ENCODE peak calls at places on chromosomes 16 and 17, in ten cellular contexts. I is heart left ventricle, Y is OCI-LY7, F is Peyer's patch, N is HL-60, X is tibial nerve, B is H9, W is H1, L is prostate gland, A is RWPE1. D is an unnamed sample.

GRCh38 chr17:55883112-55883511 is 132.3 kb downstream of the PCTP start:
- DNase-seq in B (peak; percentile 43), L (no peak), I (no peak), F (no peak), N (no peak), X (no peak), A (no peak), W (no peak), Y (no peak), D (no peak)

GRCh38 chr16:22624038-22624656 is 113.5 kb downstream of the NPIPB5 start:
- DNase-seq in L (no peak), B (no peak), X (no peak), W (peak; percentile 43), Y (no peak), F (no peak), I (no peak), A (no peak), N (no peak), D (no peak)

GRCh38 chr17:81511800-81512559 is 619 bp downstream of the ACTG1 start:
- DNase-seq in A (no peak), F (peak; percentile 63), W (no peak), X (no peak), I (peak; percentile 61), Y (peak; percentile 52), B (peak; percentile 27), L (no peak), N (no peak), D (no peak)

GRCh38 chr16:26985100-26986065 is 81.3 kb upstream of the C16orf82 start:
- DNase-seq in X (no peak), N (no peak), F (no peak), Y (no peak), L (no peak), A (no peak), I (no peak), B (peak; percentile 47), W (peak; percentile 64), D (no peak)

GRCh38 chr16:15055141-15056053 is 477 bp downstream of the NTAN1 start:
- DNase-seq in F (no peak), I (peak; percentile 71), A (peak; percentile 14), W (peak; percentile 85), X (no peak), N (peak; percentile 51), B (no peak), Y (peak; percentile 86), L (no peak), D (peak; percentile 79)

GRCh38 chr17:73623247-73623646 is 21.0 kb downstream of the SDK2 start:
- DNase-seq in I (no peak), F (no peak), B (no peak), A (no peak), L (no peak), N (no peak), Y (no peak), W (no peak), X (no peak), D (no peak)

GRCh38 chr16:82481455-82481854 is 145.3 kb upstream of the CDH13 start:
- DNase-seq in W (no peak), B (no peak), I (no peak), L (no peak), F (no peak), X (no peak), N (no peak), A (no peak), Y (no peak), D (no peak)

GRCh38 chr17:13182450-13182849 is 164.6 kb upstream of the ELAC2 start:
- DNase-seq in I (no peak), N (no peak), F (no peak), A (no peak), X (no peak), Y (no peak), L (no peak), B (no peak), W (no peak), D (no peak)

GRCh38 chr17:31413081-31413799 is 21.8 kb downstream of the RAB11FIP4 start:
- DNase-seq in Y (no peak), L (no peak), X (no peak), A (no peak), N (no peak), F (no peak), I (no peak), W (no peak), B (peak; percentile 31), D (no peak)

GRCh38 chr17:7101531-7101930 is 13.1 kb downstream of the ASGR2 start:
- DNase-seq in A (no peak), Y (no peak), F (no peak), X (no peak), L (no peak), B (no peak), W (no peak), I (no peak), N (no peak), D (no peak)

DNA sequence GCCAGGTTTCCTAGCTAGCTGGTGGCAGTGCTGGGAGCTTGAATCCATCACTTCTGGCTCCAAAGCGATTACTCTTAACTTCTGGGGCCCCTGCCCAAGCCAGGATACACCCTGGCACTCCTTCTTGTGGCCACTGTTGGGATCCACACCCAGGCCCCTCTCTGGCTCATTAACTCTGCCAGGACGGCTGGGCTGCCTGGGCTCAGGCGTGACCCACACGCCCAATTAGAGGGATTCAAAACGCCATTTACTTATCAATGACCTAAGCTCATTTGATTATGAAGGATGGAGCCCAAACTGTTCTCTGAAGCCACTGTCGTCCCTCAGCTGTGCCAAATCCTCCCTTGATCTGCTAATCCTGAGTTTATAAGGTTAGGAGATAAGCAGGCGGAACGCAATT is 79.7 kb upstream of the BRD7 start:
- DNase-seq in X (no peak), I (no peak), L (no peak), B (peak; percentile 73), Y (no peak), A (peak; percentile 26), N (no peak), F (no peak), W (peak; percentile 63), D (no peak)
- TF ChIP-seq CTCF in X (no peak), I (no peak), L (no peak), B (peak; percentile 65), Y (no peak), A (no peak), N (no peak), F (no peak), W (peak; percentile 62), D (no peak)

DNA sequence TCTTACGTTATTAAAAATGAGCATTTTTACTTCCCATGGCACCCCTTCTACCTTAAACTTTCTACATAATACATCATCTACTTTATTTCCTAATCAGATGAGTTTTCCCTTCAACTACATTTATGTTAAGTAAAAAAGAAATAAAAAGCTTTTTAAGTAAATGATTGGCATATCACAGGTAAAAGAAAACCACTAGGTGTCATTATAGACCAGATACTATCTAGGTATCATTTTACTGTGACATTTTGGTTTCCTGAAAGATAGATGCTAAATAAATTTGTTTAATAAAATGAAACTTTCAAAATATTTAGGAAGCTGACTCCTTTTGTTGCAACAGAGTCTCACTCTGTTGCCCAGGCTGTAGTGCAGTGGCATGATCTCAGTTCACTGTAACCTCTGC is 3.8 kb upstream of the CMTM1 start:
- DNase-seq in F (no peak), L (no peak), N (no peak), X (no peak), W (no peak), I (no peak), Y (no peak), A (no peak), B (no peak), D (no peak)
- TF ChIP-seq CTCF in F (no peak), L (no peak), N (no peak), X (no peak), W (no peak), I (peak; percentile 25), Y (peak; percentile 61), A (peak; percentile 26), B (peak; percentile 19), D (peak; percentile 44)

GRCh38 chr16:85490971-85491771 is 122.0 kb upstream of the GSE1 start:
- DNase-seq in Y (peak; percentile 70), X (no peak), L (no peak), A (no peak), I (no peak), W (peak; percentile 89), B (peak; percentile 60), F (peak; percentile 73), N (no peak), D (peak; percentile 72)
- TF ChIP-seq CTCF in Y (peak; percentile 94), X (peak; percentile 10), L (no peak), A (peak; percentile 11), I (peak; percentile 39), W (peak; percentile 96), B (peak; percentile 96), F (no peak), N (peak; percentile 66), D (peak; percentile 76)

GRCh38 chr17:47618416-47618815 is 31.3 kb upstream of the KPNB1 start:
- DNase-seq in L (no peak), Y (no peak), N (no peak), A (no peak), B (no peak), F (no peak), W (no peak), I (no peak), X (no peak), D (no peak)

GRCh38 chr17:47622179-47622549 is 27.6 kb upstream of the KPNB1 start:
- DNase-seq in X (no peak), Y (no peak), L (no peak), N (no peak), W (no peak), I (no peak), A (no peak), B (no peak), F (no peak), D (no peak)

GRCh38 chr17:47624727-47625068 is 25.0 kb upstream of the KPNB1 start:
- DNase-seq in N (no peak), L (no peak), B (no peak), F (no peak), X (no peak), A (no peak), Y (no peak), W (no peak), I (no peak), D (no peak)

GRCh38 chr17:47620503-47621245 is 29.0 kb upstream of the KPNB1 start:
- DNase-seq in W (no peak), L (no peak), X (no peak), I (no peak), A (peak; percentile 46), B (no peak), N (no peak), Y (no peak), F (no peak), D (no peak)

GRCh38 chr17:47621293-47622178 is 28.2 kb upstream of the KPNB1 start:
- DNase-seq in F (no peak), N (no peak), A (peak; percentile 92), I (peak; percentile 52), B (peak; percentile 90), L (peak; percentile 8), X (no peak), W (no peak), Y (no peak), D (no peak)
- TF ChIP-seq CTCF in F (no peak), N (no peak), A (peak; percentile 39), I (no peak), B (no peak), L (no peak), X (no peak), W (no peak), Y (peak; percentile 45), D (no peak)

D was measured in activated CD8-positive, alpha-beta T cell treated with anti-CD3 and anti-CD28 coated beads for 36 hours.